ENCODE peak calls at places on chromosomes 3 and 15, in four cellular contexts. I is IMR-90; X is T-cell; Z is activated naive CD4-positive, alpha-beta T cell. Q is an unnamed sample.
A peak's percentile ranks its signal among the peaks of the same experiment; 100 is the strongest.

GRCh38 chr15:85828026-85828597 is 33.4 kb upstream of the KLHL25 start:
- DNase-seq in I (no peak), X (no peak), Z (no peak), Q (no peak)

GRCh38 chr3:13254028-13254951 is 165.8 kb downstream of the NUP210 start:
- DNase-seq in I (no peak), X (no peak), Z (no peak), Q (no peak)

GRCh38 chr15:101439920-101440319 is 49.6 kb downstream of the PCSK6 start:
- DNase-seq in I (peak; percentile 24), X (no peak), Z (no peak), Q (no peak)

GRCh38 chr3:139309046-139309660 is 34.7 kb upstream of the MRPS22 start:
- DNase-seq in I (no peak), X (no peak), Z (no peak), Q (no peak)

GRCh38 chr15:66023322-66023972 is 154.2 kb downstream of the RAB11A start:
- DNase-seq in I (no peak), X (no peak), Z (no peak), Q (no peak)

GRCh38 chr3:61247191-61247590 is 4.1 kb downstream of the FHIT start:
- DNase-seq in I (no peak), X (no peak), Z (no peak), Q (no peak)

GRCh38 chr3:182723596-182723995 is 69.7 kb upstream of the ATP11B start:
- DNase-seq in I (no peak), X (no peak), Z (no peak), Q (no peak)

GRCh38 chr3:184377374-184377773 is 633 bp downstream of the THPO start:
- DNase-seq in I (no peak), X (no peak), Z (no peak), Q (no peak)

GRCh38 chr3:187186801-187187421 is 10.4 kb upstream of the RTP1 start:
- DNase-seq in I (peak; percentile 94), X (no peak), Z (no peak), Q (no peak)

GRCh38 chr3:37949866-37950265 is 40.7 kb upstream of the VILL start:
- DNase-seq in I (peak; percentile 63), X (no peak), Z (no peak), Q (no peak)

GRCh38 chr15:33874156-33874555 is 94.1 kb upstream of the CHRM5 start:
- DNase-seq in I (no peak), X (no peak), Z (no peak), Q (no peak)

GRCh38 chr3:165193392-165194268 is 2.6 kb downstream of the SLITRK3 start:
- DNase-seq in I (no peak), X (no peak), Z (no peak), Q (peak; percentile 40)

GRCh38 chr15:69751575-69751974 is 299.0 kb downstream of the RPLP1 start:
- DNase-seq in I (no peak), X (no peak), Z (no peak), Q (no peak)

GRCh38 chr3:139764936-139765335 is 87.2 kb upstream of the NMNAT3 start:
- DNase-seq in I (peak; percentile 66), X (no peak), Z (no peak), Q (no peak)

GRCh38 chr15:81442454-81442853 is 68.4 kb upstream of the TMC3 start:
- DNase-seq in I (no peak), X (no peak), Z (no peak), Q (no peak)